ENCODE peak calls at places on chromosomes 3 and 15, in four cellular contexts. J is HFFc6, K is epithelial cell of esophagus, L is HFF-Myc. Y is an unnamed sample.

GRCh38 chr3:42229942-42230688 is 35.9 kb downstream of the CCK start:
- DNase-seq in J (peak; percentile 65), K (peak; percentile 60), L (peak; percentile 29), Y (peak; percentile 50)

GRCh38 chr3:46711770-46712169 is 5.9 kb downstream of the PRSS50 start:
- DNase-seq in J (no peak), K (no peak), L (no peak), Y (no peak)

GRCh38 chr15:87578776-87579175 is 677.8 kb downstream of the NTRK3 start:
- DNase-seq in J (no peak), K (no peak), L (no peak), Y (no peak)

GRCh38 chr3:126621627-126622345 is 33.1 kb downstream of the TXNRD3 start:
- DNase-seq in J (peak; percentile 68), K (peak; percentile 25), L (peak; percentile 24), Y (peak; percentile 2)

GRCh38 chr3:182050932-182051331 is 339.2 kb downstream of the SOX2 start:
- DNase-seq in J (no peak), K (no peak), L (no peak), Y (no peak)

GRCh38 chr3:177524742-177525141 is 327.5 kb upstream of the TBL1XR1 start:
- DNase-seq in J (no peak), K (no peak), L (no peak), Y (no peak)

GRCh38 chr3:21417991-21418390 is 333.0 kb downstream of the ZNF385D start:
- DNase-seq in J (peak; percentile 62), K (no peak), L (no peak), Y (no peak)

GRCh38 chr15:52783929-52784798 is 6.0 kb downstream of the ONECUT1 start:
- DNase-seq in J (no peak), K (no peak), L (no peak), Y (no peak)

GRCh38 chr15:59685737-59686297 is 3.3 kb downstream of the BNIP2 start:
- DNase-seq in J (peak; percentile 19), K (no peak), L (peak; percentile 56), Y (no peak)

GRCh38 chr15:46111730-46112129 is 476.9 kb downstream of the SQOR start:
- DNase-seq in J (no peak), K (no peak), L (no peak), Y (no peak)

GRCh38 chr3:183369117-183369516 is 59.3 kb downstream of the MCF2L2 start:
- DNase-seq in J (no peak), K (no peak), L (no peak), Y (no peak)

Y was measured in MCF 10A.